ENCODE peak calls at places on chromosome 22, in five cellular contexts. D is foreskin keratinocyte, O is fibroblast of lung, N is psoas muscle, U is uterus. F is an unnamed sample.

GRCh38 chr22:23101524-23101923 is 31.2 kb downstream of the GNAZ start:
- DNase-seq in D (no peak), O (no peak), N (no peak), U (no peak), F (no peak)

GRCh38 chr22:25334091-25334490 is 114.7 kb downstream of the CRYBB2 start:
- DNase-seq in D (no peak), O (peak), N (peak), U (no peak), F (no peak)

GRCh38 chr22:17842386-17842785 is 68.1 kb upstream of the BID start:
- DNase-seq in D (no peak), O (no peak), N (no peak), U (peak), F (no peak)

GRCh38 chr22:49322861-49323622 is 504.6 kb downstream of the BRD1 start:
- DNase-seq in D (no peak), O (no peak), N (peak), U (no peak), F (no peak)

GRCh38 chr22:44080936-44081853 is 57.1 kb downstream of the PARVB start:
- DNase-seq in D (no peak), O (peak), N (peak), U (peak), F (peak)

GRCh38 chr22:19848298-19849224 is 6.1 kb downstream of the GNB1L start:
- DNase-seq in D (no peak), O (no peak), N (peak), U (no peak), F (peak)

GRCh38 chr22:30127749-30128166 is 47.5 kb downstream of the HORMAD2 start:
- DNase-seq in D (no peak), O (peak), N (no peak), U (no peak), F (no peak)

GRCh38 chr22:44133901-44134511 is 46.7 kb upstream of the PARVG start:
- DNase-seq in D (no peak), O (peak), N (peak), U (no peak), F (no peak)

GRCh38 chr22:30865656-30866055 is 102.9 kb downstream of the MORC2 start:
- DNase-seq in D (no peak), O (no peak), N (no peak), U (no peak), F (no peak)

GRCh38 chr22:36303874-36304273 is 50.9 kb downstream of the APOL1 start:
- DNase-seq in D (no peak), O (no peak), N (no peak), U (no peak), F (no peak)

GRCh38 chr22:50733521-50734342 is 4.3 kb upstream of the ACR start:
- DNase-seq in D (no peak), O (peak), N (peak), U (no peak), F (no peak)

GRCh38 chr22:19290400-19291217 is 910 bp downstream of the CLTCL1 start:
- DNase-seq in D (no peak), O (no peak), N (peak), U (no peak), F (no peak)

GRCh38 chr22:35150163-35151107 is 84.5 kb downstream of the ISX start:
- DNase-seq in D (no peak), O (peak), N (peak), U (peak), F (peak)

GRCh38 chr22:32775957-32776356 is 25.5 kb upstream of the TIMP3 start:
- DNase-seq in D (no peak), O (no peak), N (no peak), U (no peak), F (no peak)

GRCh38 chr22:49301398-49302149 is 526.1 kb downstream of the BRD1 start:
- DNase-seq in D (no peak), O (no peak), N (no peak), U (no peak), F (no peak)

GRCh38 chr22:29116397-29117123 is 43.7 kb downstream of the KREMEN1 start:
- DNase-seq in D (no peak), O (no peak), N (no peak), U (no peak), F (no peak)

GRCh38 chr22:30252411-30253204 is 6.0 kb upstream of the LIF start:
- DNase-seq in D (no peak), O (no peak), N (no peak), U (no peak), F (no peak)

GRCh38 chr22:35218079-35218478 is 39.2 kb upstream of the HMGXB4 start:
- DNase-seq in D (no peak), O (peak), N (no peak), U (no peak), F (no peak)

GRCh38 chr22:17949926-17950473 is 74.4 kb downstream of the MICAL3 start:
- DNase-seq in D (no peak), O (no peak), N (no peak), U (no peak), F (no peak)

GRCh38 chr22:43985532-43985931 is 30.3 kb downstream of the SAMM50 start:
- DNase-seq in D (no peak), O (no peak), N (peak), U (no peak), F (no peak)

GRCh38 chr22:47168441-47168840 is 406.0 kb downstream of the TBC1D22A start:
- DNase-seq in D (no peak), O (no peak), N (peak), U (no peak), F (no peak)

GRCh38 chr22:20494978-20495860 is at the start of gene KLHL22:
- DNase-seq in D (no peak), O (peak), N (peak), U (peak), F (peak)

GRCh38 chr22:19666663-19667593 is 47.4 kb upstream of the SEPTIN5 start:
- DNase-seq in D (no peak), O (peak), N (no peak), U (no peak), F (no peak)

GRCh38 chr22:49616356-49617231 is 211.1 kb downstream of the BRD1 start:
- DNase-seq in D (no peak), O (no peak), N (peak), U (no peak), F (no peak)

GRCh38 chr22:17580461-17581031 is 17.2 kb downstream of the SLC25A18 start:
- DNase-seq in D (no peak), O (no peak), N (no peak), U (no peak), F (no peak)

GRCh38 chr22:44452531-44453420 is 45.3 kb downstream of the RTL6 start:
- DNase-seq in D (no peak), O (no peak), N (no peak), U (no peak), F (no peak)

GRCh38 chr22:47331750-47332149 is 569.3 kb downstream of the TBC1D22A start:
- DNase-seq in D (no peak), O (no peak), N (no peak), U (no peak), F (no peak)

GRCh38 chr22:18997925-18998315 is 61.8 kb upstream of the PRODH start:
- DNase-seq in D (no peak), O (no peak), N (no peak), U (no peak), F (no peak)

GRCh38 chr22:38718414-38718813 is 12.7 kb downstream of the GTPBP1 start:
- DNase-seq in D (no peak), O (peak), N (peak), U (peak), F (peak)
- TF ChIP-seq CTCF in D (peak), O (peak), N (peak), U (peak), F (peak)

GRCh38 chr22:46148885-46149492 is 1.3 kb upstream of the PPARA start:
- DNase-seq in D (no peak), O (no peak), N (no peak), U (no peak), F (no peak)
- H3K27ac ChIP-seq in D (no peak), O (no peak), N (peak), U (peak), F (peak)

DNA sequence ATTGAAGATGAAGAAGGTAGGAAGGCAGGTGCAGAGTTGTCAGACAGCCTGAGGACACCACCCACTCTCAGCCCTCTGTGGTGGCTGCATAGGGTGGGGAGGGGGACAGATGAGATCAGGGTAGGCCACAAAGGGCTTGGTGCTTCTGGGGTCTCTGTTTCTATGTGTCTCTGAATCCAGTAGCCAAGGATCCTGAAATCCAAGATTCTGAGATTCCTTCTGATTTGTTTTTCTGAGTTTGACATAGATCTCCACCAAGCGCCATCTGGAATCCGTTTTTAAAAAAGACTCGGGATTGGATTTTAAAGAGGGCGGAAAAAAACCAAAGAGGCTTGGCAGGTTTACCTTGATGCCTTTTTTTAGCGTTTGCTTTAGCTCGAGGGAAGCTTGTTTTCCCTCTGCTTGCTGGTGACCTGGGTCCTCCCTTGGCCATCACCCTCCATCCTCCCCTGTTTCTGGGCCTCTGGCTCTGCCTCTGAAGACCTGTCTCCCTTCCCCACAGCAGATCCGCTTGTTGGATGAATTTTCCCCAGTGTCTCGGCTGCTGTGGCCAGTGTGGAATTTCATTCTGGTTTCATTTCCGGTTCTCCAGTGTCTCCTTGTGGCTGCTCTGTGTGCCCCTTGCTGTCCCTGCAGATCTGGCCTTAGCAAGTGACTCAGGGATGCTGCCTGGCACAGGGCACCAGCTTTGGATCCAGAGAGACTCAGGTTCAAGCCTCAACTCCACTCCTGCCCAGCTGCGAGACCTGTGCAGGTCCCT is 15.0 kb downstream of the SYNGR1 start:
- DNase-seq in D (no peak), O (peak), N (no peak), U (no peak), F (no peak)
- TF ChIP-seq CTCF in D (no peak), O (peak), N (no peak), U (no peak), F (no peak)

GRCh38 chr22:41488076-41488475 is 19.2 kb downstream of the ACO2 start:
- DNase-seq in D (no peak), O (no peak), N (no peak), U (no peak), F (no peak)
- H3K27ac ChIP-seq in D (no peak), O (no peak), N (peak), U (no peak), F (no peak)

GRCh38 chr22:37676691-37677627 is 1.5 kb downstream of the LGALS1 start:
- DNase-seq in D (peak), O (peak), N (peak), U (peak), F (peak)

GRCh38 chr22:37672920-37673453 is 2.4 kb upstream of the LGALS1 start:
- DNase-seq in D (no peak), O (no peak), N (no peak), U (no peak), F (no peak)

GRCh38 chr22:37675930-37676571 is 615 bp downstream of the LGALS1 start:
- DNase-seq in D (no peak), O (peak), N (peak), U (peak), F (no peak)

GRCh38 chr22:37674248-37674647 is 1.2 kb upstream of the LGALS1 start:
- DNase-seq in D (no peak), O (no peak), N (no peak), U (no peak), F (no peak)

DNA sequence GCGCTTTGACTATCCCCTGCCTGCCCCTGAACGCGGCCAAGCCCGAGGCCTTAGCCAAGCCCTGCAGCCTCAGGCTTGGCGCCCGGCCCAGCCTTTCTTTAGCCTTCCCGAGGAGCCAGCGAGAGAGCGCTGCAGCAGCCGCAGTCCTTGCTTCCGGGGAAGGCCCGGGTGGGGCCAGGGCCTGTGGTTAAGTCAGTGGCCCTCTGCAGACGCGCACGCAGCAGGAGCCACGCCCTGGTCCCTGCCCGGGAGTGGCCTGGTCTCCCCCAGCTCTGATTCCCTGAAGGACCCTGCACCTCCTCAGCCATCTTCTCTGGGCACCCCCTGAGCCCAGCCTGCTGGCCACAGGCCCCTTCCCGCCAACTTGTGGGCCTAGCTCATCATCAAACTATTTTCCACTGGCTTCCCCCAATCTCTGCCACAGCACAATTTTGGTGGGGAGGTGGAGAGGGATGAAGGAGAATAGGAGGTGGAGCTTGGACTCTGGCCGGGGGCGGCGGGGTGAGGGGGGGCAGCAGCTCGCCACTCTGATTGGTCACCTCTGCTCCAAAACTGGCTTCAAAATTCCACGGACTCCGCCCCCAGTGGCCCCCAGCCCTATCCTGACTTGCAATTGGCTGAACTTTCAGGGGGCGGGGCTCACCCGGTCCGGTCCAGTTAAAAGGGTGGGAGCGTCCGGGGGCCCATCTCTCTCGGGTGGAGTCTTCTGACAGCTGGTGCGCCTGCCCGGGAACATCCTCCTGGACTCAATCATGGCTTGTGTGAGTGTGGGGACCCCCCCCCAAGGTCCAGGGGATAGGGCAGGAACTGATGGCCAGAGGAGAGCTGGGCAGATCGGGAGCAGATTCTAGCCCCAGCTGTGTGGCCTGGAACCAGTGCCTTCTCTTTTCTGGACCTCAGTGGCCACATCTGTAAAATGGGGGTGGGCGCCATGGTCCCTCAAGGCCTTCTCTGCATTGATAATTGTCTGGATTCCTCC is at the start of gene LGALS1:
- DNase-seq in D (peak), O (peak), N (peak), U (peak), F (peak)
- TF ChIP-seq CTCF in D (peak), O (no peak), N (no peak), U (peak), F (no peak)

DNA sequence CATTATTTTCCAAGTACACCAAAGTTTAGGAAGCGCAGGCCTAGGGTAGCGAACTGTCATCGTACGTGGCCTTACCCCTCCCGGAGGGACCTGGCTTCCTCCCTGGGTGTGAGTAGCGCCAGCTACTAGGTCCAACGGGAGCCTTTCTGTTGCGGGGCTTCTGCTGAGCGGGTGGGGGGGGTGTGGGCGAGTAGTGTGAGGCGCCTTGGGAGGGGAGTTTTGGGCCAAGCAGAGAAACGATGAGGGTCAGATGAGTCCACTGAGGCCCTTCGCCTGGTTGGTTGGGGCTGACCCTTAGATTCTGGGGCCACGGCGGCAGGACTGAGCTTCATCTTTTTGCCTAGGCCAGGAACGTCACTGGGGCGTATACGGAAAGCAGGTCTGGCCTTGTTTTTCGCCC is 868 bp downstream of the TEF start:
- DNase-seq in D (no peak), O (no peak), N (peak), U (no peak), F (no peak)
- H3K27ac ChIP-seq in D (no peak), O (peak), N (peak), U (peak), F (peak)

DNA sequence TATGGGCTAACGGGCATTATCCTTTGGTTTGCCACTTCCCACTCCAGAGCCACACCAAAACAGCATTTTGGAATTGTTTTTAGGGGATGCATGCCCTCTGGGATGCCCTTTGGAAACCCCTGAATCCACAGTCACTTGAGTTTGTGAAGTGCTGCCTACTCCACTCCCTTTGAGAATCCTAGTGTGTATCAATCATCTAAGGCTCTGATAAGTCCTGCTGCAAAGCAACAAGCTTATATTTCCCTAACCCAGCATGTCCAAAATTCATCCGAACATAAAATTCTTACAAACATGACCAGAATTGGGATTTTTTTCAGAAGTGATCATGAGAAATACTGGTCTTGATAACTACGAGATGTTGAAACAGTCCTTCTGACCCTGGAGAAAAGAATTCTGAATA is 387.9 kb downstream of the MN1 start:
- DNase-seq in D (no peak), O (no peak), N (no peak), U (no peak), F (no peak)
- TF ChIP-seq CTCF in D (no peak), O (no peak), N (no peak), U (no peak), F (no peak)

GRCh38 chr22:41946360-41947180 is at the start of gene CENPM:
- DNase-seq in D (peak), O (peak), N (peak), U (peak), F (peak)

GRCh38 chr22:41943661-41944209 is 3.2 kb downstream of the CENPM start:
- DNase-seq in D (no peak), O (no peak), N (no peak), U (no peak), F (no peak)

GRCh38 chr22:41936894-41937169 is 10.1 kb downstream of the CENPM start:
- DNase-seq in D (no peak), O (no peak), N (no peak), U (no peak), F (no peak)

GRCh38 chr22:41939981-41940852 is 6.7 kb downstream of the CENPM start:
- DNase-seq in D (no peak), O (no peak), N (no peak), U (no peak), F (no peak)

DNA sequence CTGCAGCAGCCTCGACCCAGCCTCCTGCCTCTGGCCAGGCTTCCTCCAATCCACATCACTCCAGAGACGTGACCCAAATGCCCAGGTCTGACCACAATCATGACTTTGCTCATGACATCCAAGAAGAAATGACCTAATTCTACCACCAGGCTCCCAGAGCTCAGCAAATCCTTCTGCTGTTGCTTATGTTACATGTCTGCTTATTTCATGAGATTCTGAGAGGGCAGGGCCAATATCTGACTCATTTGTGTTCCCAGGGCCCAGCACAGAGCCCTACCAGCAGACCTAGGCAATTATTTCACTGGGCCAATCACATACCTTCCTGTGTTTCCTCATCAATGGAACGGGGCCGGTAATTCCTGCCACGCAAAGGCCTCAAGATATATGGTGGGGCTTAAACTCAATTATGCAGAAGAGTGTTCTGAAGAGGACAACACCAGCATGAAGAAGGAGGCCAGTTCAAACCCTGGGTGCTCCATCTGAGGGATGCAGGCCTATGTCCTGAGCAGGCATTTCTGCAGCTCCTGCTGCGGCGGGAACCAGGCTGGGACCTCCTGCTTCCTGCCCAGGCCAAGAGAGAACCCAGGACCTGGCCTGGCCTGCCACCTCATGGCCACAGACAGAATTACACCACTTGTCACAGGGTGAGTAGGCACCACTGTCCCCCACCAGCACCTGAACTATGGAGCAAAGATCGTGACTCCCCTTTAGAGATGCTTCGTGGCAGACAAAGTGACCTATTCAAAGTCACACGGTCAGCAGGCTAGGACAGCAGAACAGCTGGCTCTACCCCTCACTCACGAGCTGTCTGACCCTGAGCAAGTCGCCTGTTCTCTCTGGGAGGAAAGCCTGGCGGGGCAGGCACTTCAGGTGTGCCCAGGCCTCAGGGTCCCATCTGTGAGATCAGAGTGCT is 5.8 kb downstream of the CENPM start:
- DNase-seq in D (peak), O (peak), N (peak), U (peak), F (peak)
- H3K27ac ChIP-seq in D (no peak), O (peak), N (peak), U (peak), F (peak)

DNA sequence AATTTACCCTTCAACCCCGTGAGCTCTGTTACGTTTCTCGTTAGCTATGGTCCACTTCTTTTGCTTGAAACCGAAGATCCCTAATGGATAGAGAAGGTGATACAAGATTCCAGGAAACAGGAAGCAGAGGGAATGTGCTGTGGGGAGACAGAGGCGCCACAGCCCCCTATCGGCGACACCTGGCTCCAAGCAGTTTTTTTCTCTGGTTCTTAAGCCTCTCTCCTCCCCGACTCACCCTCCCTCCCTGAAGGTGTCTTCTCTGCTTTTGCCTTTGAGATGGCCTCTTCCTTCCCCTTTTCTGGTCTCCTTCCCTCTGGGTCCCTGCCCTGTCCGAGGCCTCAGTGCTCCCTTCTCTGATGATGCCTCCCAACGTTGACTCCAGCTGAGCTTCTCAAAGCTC is 14.2 kb upstream of the APOBEC3A start:
- DNase-seq in D (no peak), O (no peak), N (no peak), U (no peak), F (no peak)
- TF ChIP-seq CTCF in D (no peak), O (peak), N (no peak), U (no peak), F (no peak)

F was measured in RWPE1.